ENCODE peak calls at places on chromosomes 4 and X, in five cellular contexts. I is activated CD8-positive, alpha-beta memory T cell treated with anti-CD3 and anti-CD28 coated beads for 48 hours; C is hippocampal formation; Q is activated effector memory CD4-positive, alpha-beta T cell treated with anti-CD3 and anti-CD28 coated beads, Interleukin-2, amount 50 U/mL, for 16 hours; X is HT1080. W is an unnamed sample.

GRCh38 chr4:76624271-76624681 is 189.2 kb downstream of the SHROOM3 start:
- DNase-seq in I (no peak), C (no peak), Q (no peak), X (peak; percentile 62), W (peak; percentile 28)

GRCh38 chr4:75715105-75715799 is 9.1 kb upstream of the USO1 start:
- DNase-seq in I (no peak), C (no peak), Q (no peak), X (no peak), W (no peak)

GRCh38 chrX:81206471-81206870 is 4.6 kb downstream of the SH3BGRL start:
- DNase-seq in I (no peak), C (no peak), Q (no peak), X (no peak), W (no peak)

GRCh38 chr4:9949573-9949972 is 71.7 kb downstream of the SLC2A9 start:
- DNase-seq in I (no peak), C (no peak), Q (no peak), X (no peak), W (no peak)

GRCh38 chrX:41922694-41923171 is 621 bp downstream of the CASK start:
- DNase-seq in I (no peak), C (peak; percentile 1), Q (peak; percentile 75), X (peak; percentile 1), W (no peak)

GRCh38 chr4:4762909-4763814 is 96.3 kb upstream of the MSX1 start:
- DNase-seq in I (peak; percentile 6), C (no peak), Q (peak; percentile 72), X (peak; percentile 98), W (peak; percentile 52)

GRCh38 chr4:74056114-74056857 is 17.8 kb upstream of the CXCL3 start:
- DNase-seq in I (no peak), C (no peak), Q (no peak), X (peak; percentile 75), W (peak; percentile 50)

GRCh38 chr4:186651624-186652023 is 72.0 kb downstream of the FAT1 start:
- DNase-seq in I (no peak), C (peak; percentile 80), Q (no peak), X (no peak), W (no peak)

GRCh38 chr4:3389186-3389878 is 52.4 kb upstream of the HGFAC start:
- DNase-seq in I (no peak), C (no peak), Q (peak; percentile 52), X (no peak), W (no peak)

GRCh38 chrX:48278958-48279357 is 23.8 kb downstream of the SSX1 start:
- DNase-seq in I (no peak), C (no peak), Q (no peak), X (peak; percentile 85), W (peak; percentile 13)

GRCh38 chr4:108303488-108304177 is 134.9 kb upstream of the LEF1 start:
- DNase-seq in I (no peak), C (no peak), Q (no peak), X (peak; percentile 84), W (peak; percentile 10)

GRCh38 chrX:15501506-15501905 is 899 bp downstream of the BMX start:
- DNase-seq in I (no peak), C (no peak), Q (no peak), X (no peak), W (no peak)

GRCh38 chrX:11137543-11138139 is 26.5 kb downstream of the HCCS start:
- DNase-seq in I (no peak), C (no peak), Q (no peak), X (peak; percentile 3), W (peak; percentile 14)

GRCh38 chr4:88030565-88031310 is 23.3 kb downstream of the PKD2 start:
- DNase-seq in I (no peak), C (no peak), Q (no peak), X (no peak), W (no peak)

GRCh38 chr4:168540086-168540864 is 43.4 kb downstream of the PALLD start:
- DNase-seq in I (no peak), C (no peak), Q (no peak), X (no peak), W (peak; percentile 85)

GRCh38 chrX:15929231-15929630 is 74.6 kb upstream of the AP1S2 start:
- DNase-seq in I (no peak), C (no peak), Q (no peak), X (no peak), W (no peak)

W was measured in A172.